ENCODE peak calls at places on chromosomes 5 and 9, in ten cellular contexts. F is A549; D is T-cell; H is amniotic stem cell; O is astrocyte of the cerebellum; P is stimulated activated CD8-positive, alpha-beta memory T cell treated with anti-CD3 and anti-CD28 coated beads, Interleukin-2, amount 100 ng/mL, for 48 hours; B is activated CD4-positive, alpha-beta memory T cell treated with anti-CD3 and anti-CD28 coated beads for 36 hours; R is IMR-90; X is stimulated activated naive CD4-positive, alpha-beta T cell; C is skeletal muscle cell. I is an unnamed sample.
A peak's percentile ranks its signal among the peaks of the same experiment; 100 is the strongest.

GRCh38 chr5:40594811-40595210 is 84.9 kb upstream of the PTGER4 start:
- DNase-seq in F (no peak), D (no peak), H (no peak), O (no peak), P (no peak), B (no peak), R (peak; percentile 56), X (no peak), C (peak; percentile 48), I (no peak)

GRCh38 chr9:4923580-4924544 is 61.2 kb upstream of the JAK2 start:
- DNase-seq in F (peak; percentile 32), D (no peak), H (no peak), O (no peak), P (no peak), B (no peak), R (peak; percentile 44), X (no peak), C (no peak), I (no peak)

GRCh38 chr5:174176511-174176910 is 131.0 kb downstream of the NSG2 start:
- DNase-seq in F (no peak), D (no peak), H (no peak), O (no peak), P (no peak), B (no peak), R (no peak), X (no peak), C (no peak), I (no peak)

GRCh38 chr5:60961685-60962084 is 16.7 kb downstream of the NDUFAF2 start:
- DNase-seq in F (no peak), D (no peak), H (no peak), O (no peak), P (no peak), B (no peak), R (peak; percentile 61), X (no peak), C (peak; percentile 26), I (no peak)

GRCh38 chr9:135302329-135303279 is 177.0 kb upstream of the PPP1R26 start:
- DNase-seq in F (no peak), D (no peak), H (no peak), O (no peak), P (no peak), B (no peak), R (no peak), X (no peak), C (no peak), I (peak; percentile 36)

GRCh38 chr9:114054191-114054690 is 23.9 kb downstream of the AMBP start:
- DNase-seq in F (no peak), D (no peak), H (no peak), O (no peak), P (no peak), B (no peak), R (no peak), X (no peak), C (no peak), I (no peak)

GRCh38 chr9:16367605-16368424 is 502.7 kb downstream of the BNC2 start:
- DNase-seq in F (no peak), D (no peak), H (peak; percentile 76), O (no peak), P (no peak), B (no peak), R (peak; percentile 80), X (no peak), C (no peak), I (no peak)

GRCh38 chr5:51386916-51387853 is 3.9 kb downstream of the ISL1 start:
- DNase-seq in F (no peak), D (no peak), H (no peak), O (no peak), P (no peak), B (no peak), R (no peak), X (no peak), C (no peak), I (no peak)

GRCh38 chr5:141392429-141393198 is at the start of gene PCDHGA8:
- DNase-seq in F (no peak), D (no peak), H (no peak), O (no peak), P (no peak), B (no peak), R (peak; percentile 49), X (no peak), C (no peak), I (peak; percentile 62)

GRCh38 chr5:76438025-76438424 is 34.9 kb downstream of the IQGAP2 start:
- DNase-seq in F (no peak), D (no peak), H (no peak), O (no peak), P (no peak), B (no peak), R (no peak), X (no peak), C (no peak), I (no peak)

GRCh38 chr5:126716861-126717260 is 60.1 kb upstream of the LMNB1 start:
- DNase-seq in F (no peak), D (no peak), H (no peak), O (no peak), P (no peak), B (no peak), R (no peak), X (no peak), C (no peak), I (no peak)

I was measured in chondrocyte.